ENCODE peak calls at places on chromosome 2, in six cellular contexts. G, Z, C, X, E and R are unnamed samples.

GRCh38 chr2:169775765-169776482 is 22.7 kb upstream of the SSB start:
- DNase-seq in G (no peak), Z (no peak), C (no peak), X (no peak), E (peak), R (no peak)

GRCh38 chr2:135745545-135745944 is 3.9 kb downstream of the UBXN4 start:
- DNase-seq in G (peak), Z (no peak), C (no peak), X (no peak), E (no peak), R (no peak)

GRCh38 chr2:177427316-177427715 is 34.7 kb downstream of the AGPS start:
- DNase-seq in G (no peak), Z (no peak), C (no peak), X (no peak), E (no peak), R (no peak)

GRCh38 chr2:102258386-102259074 is 52.8 kb upstream of the IL1RL1 start:
- DNase-seq in G (peak), Z (no peak), C (no peak), X (no peak), E (no peak), R (no peak)

GRCh38 chr2:68689553-68690537 is 44.8 kb upstream of the ARHGAP25 start:
- DNase-seq in G (no peak), Z (no peak), C (no peak), X (no peak), E (no peak), R (no peak)

GRCh38 chr2:144426355-144426754 is 93.6 kb downstream of the ZEB2 start:
- DNase-seq in G (no peak), Z (no peak), C (no peak), X (no peak), E (no peak), R (no peak)

GRCh38 chr2:225334524-225334923 is 65.0 kb upstream of the NYAP2 start:
- DNase-seq in G (no peak), Z (no peak), C (no peak), X (no peak), E (no peak), R (no peak)

GRCh38 chr2:106095478-106096392 is 98.4 kb downstream of the UXS1 start:
- DNase-seq in G (no peak), Z (no peak), C (peak), X (peak), E (peak), R (no peak)

GRCh38 chr2:158931577-158931976 is 36.9 kb upstream of the TANC1 start:
- DNase-seq in G (peak), Z (no peak), C (no peak), X (no peak), E (no peak), R (no peak)

GRCh38 chr2:232276739-232277313 is 101.7 kb upstream of the ALPP start:
- DNase-seq in G (no peak), Z (no peak), C (no peak), X (no peak), E (no peak), R (no peak)

GRCh38 chr2:235050992-235051351 is 99.2 kb downstream of the SH3BP4 start:
- DNase-seq in G (peak), Z (no peak), C (no peak), X (no peak), E (peak), R (no peak)

GRCh38 chr2:200609027-200609614 is 23.3 kb downstream of the AOX1 start:
- DNase-seq in G (peak), Z (no peak), C (no peak), X (no peak), E (no peak), R (no peak)

GRCh38 chr2:136310797-136311558 is 193.0 kb upstream of the CXCR4 start:
- DNase-seq in G (no peak), Z (no peak), C (no peak), X (no peak), E (no peak), R (no peak)

GRCh38 chr2:107735206-107735605 is 91.5 kb upstream of the RGPD4 start:
- DNase-seq in G (no peak), Z (no peak), C (no peak), X (no peak), E (no peak), R (no peak)

GRCh38 chr2:1656326-1656960 is 87.9 kb downstream of the PXDN start:
- DNase-seq in G (no peak), Z (no peak), C (no peak), X (no peak), E (no peak), R (no peak)

GRCh38 chr2:45131587-45131986 is 122.3 kb upstream of the SIX2 start:
- DNase-seq in G (peak), Z (no peak), C (no peak), X (no peak), E (no peak), R (no peak)

GRCh38 chr2:101956465-101957030 is 35.2 kb upstream of the IL1R2 start:
- DNase-seq in G (no peak), Z (no peak), C (no peak), X (no peak), E (no peak), R (no peak)

GRCh38 chr2:239189711-239190131 is 211.1 kb downstream of the HDAC4 start:
- DNase-seq in G (no peak), Z (no peak), C (no peak), X (no peak), E (no peak), R (no peak)

GRCh38 chr2:126901459-126901858 is 2.8 kb downstream of the TEX51 start:
- DNase-seq in G (no peak), Z (no peak), C (no peak), X (no peak), E (no peak), R (no peak)

GRCh38 chr2:1306029-1306686 is 107.1 kb upstream of the TPO start:
- DNase-seq in G (no peak), Z (no peak), C (no peak), X (no peak), E (no peak), R (no peak)

GRCh38 chr2:10009271-10009810 is 34.0 kb upstream of the KLF11 start:
- DNase-seq in G (no peak), Z (no peak), C (no peak), X (no peak), E (no peak), R (no peak)

GRCh38 chr2:207828361-207829057 is 58.8 kb upstream of the FZD5 start:
- DNase-seq in G (no peak), Z (no peak), C (no peak), X (no peak), E (no peak), R (no peak)

GRCh38 chr2:240898108-240898730 is 2.3 kb upstream of the MAB21L4 start:
- DNase-seq in G (no peak), Z (no peak), C (no peak), X (no peak), E (peak), R (no peak)